ENCODE peak calls at places on chromosomes 4 and X, in eight cellular contexts. Z is right cardiac atrium, B is SK-N-SH, J is pancreas, V is fibroblast of mammary gland, F is suprapubic skin, C is ovary, Q is NT2/D1. R is an unnamed sample.

GRCh38 chr4:120509222-120509621 is 413.3 kb downstream of the PRDM5 start:
- DNase-seq in Z (no peak), B (no peak), J (no peak), V (no peak), F (no peak), C (no peak), Q (no peak), R (no peak)

GRCh38 chr4:56677673-56678072 is 3.4 kb downstream of the HOPX start:
- DNase-seq in Z (no peak), B (no peak), J (no peak), V (no peak), F (no peak), C (no peak), Q (no peak), R (no peak)

GRCh38 chr4:82484987-82485783 is 54.8 kb downstream of the ENOPH1 start:
- DNase-seq in Z (no peak), B (no peak), J (no peak), V (no peak), F (no peak), C (no peak), Q (no peak), R (no peak)

GRCh38 chrX:7127058-7127457 is 20.5 kb upstream of the STS start:
- DNase-seq in Z (no peak), B (no peak), J (no peak), V (no peak), F (no peak), C (no peak), Q (no peak), R (no peak)

GRCh38 chrX:55488559-55489314 is 911 bp downstream of the USP51 start:
- DNase-seq in Z (peak), B (peak), J (peak), V (peak), F (peak), C (peak), Q (peak), R (no peak)

GRCh38 chrX:88584283-88584682 is 162.7 kb upstream of the CPXCR1 start:
- DNase-seq in Z (no peak), B (no peak), J (no peak), V (no peak), F (no peak), C (no peak), Q (no peak), R (no peak)

GRCh38 chr4:159019356-159019755 is 83.5 kb upstream of the RAPGEF2 start:
- DNase-seq in Z (no peak), B (no peak), J (no peak), V (no peak), F (no peak), C (no peak), Q (no peak), R (no peak)

GRCh38 chr4:15400911-15401671 is 26.7 kb upstream of the C1QTNF7 start:
- DNase-seq in Z (peak), B (peak), J (no peak), V (peak), F (peak), C (peak), Q (peak), R (peak)

GRCh38 chr4:129176864-129177263 is 80.9 kb downstream of the C4orf33 start:
- DNase-seq in Z (no peak), B (no peak), J (no peak), V (no peak), F (no peak), C (no peak), Q (no peak), R (no peak)

GRCh38 chr4:140756292-140757219 is at the start of gene TBC1D9:
- DNase-seq in Z (peak), B (peak), J (peak), V (peak), F (peak), C (peak), Q (peak), R (peak)

GRCh38 chr4:55980725-55981124 is 32.0 kb downstream of the CEP135 start:
- DNase-seq in Z (no peak), B (no peak), J (no peak), V (no peak), F (no peak), C (no peak), Q (no peak), R (no peak)

GRCh38 chr4:138338840-138339239 is 96.7 kb upstream of the SLC7A11 start:
- DNase-seq in Z (no peak), B (no peak), J (no peak), V (no peak), F (no peak), C (no peak), Q (no peak), R (no peak)
- H3K4me3 ChIP-seq in Z (no peak), B (no peak), J (no peak), V (no peak), F (no peak), C (no peak), Q (no peak), R (no peak)

GRCh38 chr4:153113061-153113837 is 91.0 kb upstream of the TRIM2 start:
- DNase-seq in Z (no peak), B (no peak), J (no peak), V (peak), F (no peak), C (no peak), Q (no peak), R (peak)

GRCh38 chr4:153115322-153116100 is 88.7 kb upstream of the TRIM2 start:
- DNase-seq in Z (no peak), B (no peak), J (no peak), V (peak), F (no peak), C (no peak), Q (no peak), R (peak)

GRCh38 chr4:153112071-153112460 is 92.2 kb upstream of the TRIM2 start:
- DNase-seq in Z (no peak), B (no peak), J (no peak), V (no peak), F (no peak), C (no peak), Q (no peak), R (no peak)

GRCh38 chr4:153114771-153115321 is 89.4 kb upstream of the TRIM2 start:
- DNase-seq in Z (no peak), B (no peak), J (no peak), V (peak), F (no peak), C (no peak), Q (no peak), R (peak)

DNA sequence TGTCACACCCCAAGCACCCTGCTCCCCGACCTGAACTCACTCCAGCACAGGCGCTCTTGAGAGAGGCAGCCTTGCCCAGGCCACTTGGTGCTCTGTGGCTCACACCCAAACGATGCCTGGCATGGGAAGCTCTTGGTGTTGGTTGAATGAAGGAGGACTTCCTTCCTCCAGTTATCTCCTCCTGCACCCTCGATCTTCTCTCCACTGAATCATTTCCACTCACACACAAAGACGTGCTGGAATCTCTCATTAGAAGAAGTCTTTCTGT is 90.5 kb upstream of the TRIM2 start:
- DNase-seq in Z (no peak), B (no peak), J (no peak), V (no peak), F (no peak), C (no peak), Q (no peak), R (no peak)
- H3K4me3 ChIP-seq in Z (no peak), B (no peak), J (no peak), V (no peak), F (no peak), C (no peak), Q (no peak), R (no peak)

DNA sequence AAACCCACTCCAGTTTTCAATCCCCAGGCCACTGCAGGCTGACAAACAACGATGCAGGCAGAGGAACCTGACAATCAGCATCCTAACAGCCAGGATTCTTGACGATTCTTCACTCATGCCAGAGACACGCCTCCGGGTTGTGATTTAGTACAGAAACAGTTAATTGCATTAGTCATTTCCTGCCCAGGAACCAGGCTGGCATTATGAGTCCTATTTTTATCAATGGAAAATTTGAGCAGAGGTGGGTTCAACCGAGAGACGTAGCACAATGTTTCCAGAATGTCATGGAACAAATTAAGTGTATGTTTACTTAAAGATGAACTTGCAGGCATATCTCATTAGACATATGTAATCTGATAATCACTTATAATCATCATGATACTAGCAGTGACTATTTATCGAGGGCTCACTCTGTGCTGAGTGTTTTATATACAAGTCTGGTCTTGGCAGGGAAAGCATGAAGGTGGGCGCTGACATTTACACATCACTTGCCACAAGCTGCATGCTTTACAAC is 159.7 kb downstream of the NSUN7 start:
- DNase-seq in Z (no peak), B (peak), J (no peak), V (peak), F (no peak), C (no peak), Q (no peak), R (no peak)
- H3K4me3 ChIP-seq in Z (no peak), B (no peak), J (no peak), V (no peak), F (no peak), C (no peak), Q (no peak), R (no peak)

GRCh38 chrX:151724563-151725337 is 8.9 kb downstream of the FATE1 start:
- DNase-seq in Z (peak), B (no peak), J (no peak), V (no peak), F (no peak), C (no peak), Q (no peak), R (no peak)

GRCh38 chrX:151725338-151725614 is 9.3 kb upstream of the CNGA2 start:
- DNase-seq in Z (no peak), B (no peak), J (no peak), V (no peak), F (no peak), C (no peak), Q (no peak), R (no peak)

GRCh38 chrX:151729056-151729725 is 5.4 kb upstream of the CNGA2 start:
- DNase-seq in Z (no peak), B (no peak), J (no peak), V (no peak), F (no peak), C (no peak), Q (no peak), R (no peak)

GRCh38 chrX:151727346-151727745 is 7.2 kb upstream of the CNGA2 start:
- DNase-seq in Z (no peak), B (no peak), J (no peak), V (no peak), F (no peak), C (no peak), Q (no peak), R (no peak)

GRCh38 chrX:151726751-151727150 is 7.8 kb upstream of the CNGA2 start:
- DNase-seq in Z (no peak), B (no peak), J (no peak), V (no peak), F (no peak), C (no peak), Q (no peak), R (no peak)
- H3K4me3 ChIP-seq in Z (no peak), B (no peak), J (no peak), V (no peak), F (no peak), C (no peak), Q (no peak), R (no peak)

GRCh38 chrX:153572601-153573000 is 26.3 kb downstream of the CCNQ start:
- DNase-seq in Z (no peak), B (no peak), J (no peak), V (no peak), F (no peak), C (no peak), Q (no peak), R (no peak)

GRCh38 chrX:153576239-153576870 is 22.6 kb downstream of the CCNQ start:
- DNase-seq in Z (peak), B (no peak), J (no peak), V (no peak), F (no peak), C (no peak), Q (no peak), R (no peak)

GRCh38 chrX:153571159-153571908 is 27.6 kb downstream of the CCNQ start:
- DNase-seq in Z (no peak), B (no peak), J (no peak), V (no peak), F (no peak), C (no peak), Q (no peak), R (no peak)

GRCh38 chrX:153576961-153577360 is 22.0 kb downstream of the CCNQ start:
- DNase-seq in Z (no peak), B (no peak), J (no peak), V (no peak), F (no peak), C (no peak), Q (no peak), R (no peak)

DNA sequence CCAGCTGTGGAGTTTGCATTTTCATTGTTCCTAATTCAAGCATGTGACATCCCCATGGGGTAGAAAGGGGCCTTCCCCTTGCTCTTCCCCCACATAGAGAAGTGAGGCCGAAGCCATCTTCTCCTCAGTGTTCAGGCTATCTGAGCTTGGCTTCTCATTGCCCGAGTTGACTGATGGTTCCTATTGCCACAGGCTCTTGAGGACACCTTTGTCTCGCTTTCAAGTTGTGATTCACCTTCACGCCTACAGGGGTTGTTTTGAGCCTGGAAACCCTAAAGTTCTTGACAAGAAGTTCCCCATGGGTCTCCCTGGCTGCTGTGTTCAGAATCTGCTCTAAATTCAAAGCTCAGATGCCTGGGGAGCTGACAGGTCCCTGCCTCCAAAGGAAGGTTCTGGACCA is 24.9 kb downstream of the CCNQ start:
- DNase-seq in Z (no peak), B (no peak), J (no peak), V (no peak), F (no peak), C (no peak), Q (no peak), R (no peak)
- H3K4me3 ChIP-seq in Z (no peak), B (no peak), J (no peak), V (no peak), F (no peak), C (no peak), Q (no peak), R (no peak)

GRCh38 chrX:3788494-3789233 is 75.2 kb upstream of the PRKX start:
- DNase-seq in Z (no peak), B (no peak), J (no peak), V (no peak), F (no peak), C (no peak), Q (no peak), R (no peak)
- H3K4me3 ChIP-seq in Z (no peak), B (no peak), J (no peak), V (no peak), F (no peak), C (no peak), Q (peak), R (no peak)

GRCh38 chrX:148416142-148416541 is 84.3 kb upstream of the AFF2 start:
- DNase-seq in Z (no peak), B (no peak), J (no peak), V (no peak), F (no peak), C (no peak), Q (no peak), R (no peak)
- H3K4me3 ChIP-seq in Z (no peak), B (no peak), J (no peak), V (no peak), F (no peak), C (no peak), Q (no peak), R (no peak)

R was measured in skeletal muscle cell.